ENCODE peak calls at places on chromosome 4, in five cellular contexts. One of them, this sample, is unnamed.

GRCh38 chr4:7171191-7171900 is 21.0 kb upstream of the SORCS2 start:
- DNase-seq in H1: no peak
- DNase-seq in GM12878: no peak
- DNase-seq in HepG2: no peak
- DNase-seq in NT2/D1: no peak
- DNase-seq in this sample: no peak

GRCh38 chr4:152530600-152530999 is 5.3 kb downstream of the FBXW7 start:
- DNase-seq in H1: no peak
- DNase-seq in GM12878: no peak
- DNase-seq in HepG2: no peak
- DNase-seq in NT2/D1: no peak
- DNase-seq in this sample: no peak

GRCh38 chr4:85474818-85475630 is at the start of gene ARHGAP24:
- DNase-seq in H1: peak
- DNase-seq in GM12878: peak
- DNase-seq in HepG2: peak
- DNase-seq in NT2/D1: peak
- DNase-seq in this sample: peak

GRCh38 chr4:108303488-108304177 is 134.9 kb upstream of the LEF1 start:
- DNase-seq in H1: no peak
- DNase-seq in GM12878: no peak
- DNase-seq in HepG2: no peak
- DNase-seq in NT2/D1: no peak
- DNase-seq in this sample: peak

GRCh38 chr4:71602271-71602890 is 181.5 kb downstream of the GC start:
- DNase-seq in H1: no peak
- DNase-seq in GM12878: no peak
- DNase-seq in HepG2: no peak
- DNase-seq in NT2/D1: no peak
- DNase-seq in this sample: no peak

GRCh38 chr4:138634915-138635314 is 380.7 kb upstream of the NOCT start:
- DNase-seq in H1: no peak
- DNase-seq in GM12878: no peak
- DNase-seq in HepG2: no peak
- DNase-seq in NT2/D1: no peak
- DNase-seq in this sample: no peak

GRCh38 chr4:109665783-109666455 is 37.3 kb downstream of the CASP6 start:
- DNase-seq in H1: no peak
- DNase-seq in GM12878: no peak
- DNase-seq in HepG2: no peak
- DNase-seq in NT2/D1: no peak
- DNase-seq in this sample: no peak

GRCh38 chr4:187422655-187423054 is 572.9 kb upstream of the ZFP42 start:
- DNase-seq in H1: no peak
- DNase-seq in GM12878: no peak
- DNase-seq in HepG2: no peak
- DNase-seq in NT2/D1: no peak
- DNase-seq in this sample: no peak

GRCh38 chr4:5722328-5722727 is 11.3 kb downstream of the EVC start:
- DNase-seq in H1: no peak
- DNase-seq in GM12878: no peak
- DNase-seq in HepG2: peak
- DNase-seq in NT2/D1: no peak
- DNase-seq in this sample: no peak

GRCh38 chr4:112453321-112453720 is 62.7 kb downstream of the NEUROG2 start:
- DNase-seq in H1: no peak
- DNase-seq in GM12878: no peak
- DNase-seq in HepG2: no peak
- DNase-seq in NT2/D1: no peak
- DNase-seq in this sample: no peak

GRCh38 chr4:155342142-155342541 is 34.6 kb downstream of the MAP9 start:
- DNase-seq in H1: no peak
- DNase-seq in GM12878: no peak
- DNase-seq in HepG2: no peak
- DNase-seq in NT2/D1: no peak
- DNase-seq in this sample: no peak

GRCh38 chr4:173230077-173230476 is 61.5 kb downstream of the GALNT7 start:
- DNase-seq in H1: no peak
- DNase-seq in GM12878: no peak
- DNase-seq in HepG2: no peak
- DNase-seq in NT2/D1: no peak
- DNase-seq in this sample: no peak

GRCh38 chr4:133969202-133969873 is 232.3 kb downstream of the PABPC4L start:
- DNase-seq in H1: no peak
- DNase-seq in GM12878: no peak
- DNase-seq in HepG2: no peak
- DNase-seq in NT2/D1: no peak
- DNase-seq in this sample: no peak

GRCh38 chr4:113389160-113389559 is 339.7 kb downstream of the ANK2 start:
- DNase-seq in H1: no peak
- DNase-seq in GM12878: no peak
- DNase-seq in HepG2: no peak
- DNase-seq in NT2/D1: no peak
- DNase-seq in this sample: no peak

GRCh38 chr4:111466821-111467605 is 678.2 kb upstream of the FAM241A start:
- DNase-seq in H1: no peak
- DNase-seq in GM12878: no peak
- DNase-seq in HepG2: no peak
- DNase-seq in NT2/D1: no peak
- DNase-seq in this sample: no peak

GRCh38 chr4:151325320-151326246 is at the start of gene SH3D19:
- DNase-seq in H1: peak
- DNase-seq in GM12878: no peak
- DNase-seq in HepG2: peak
- DNase-seq in NT2/D1: no peak
- DNase-seq in this sample: peak

GRCh38 chr4:155241664-155242063 is 33.2 kb downstream of the NPY2R start:
- DNase-seq in H1: no peak
- DNase-seq in GM12878: no peak
- DNase-seq in HepG2: no peak
- DNase-seq in NT2/D1: no peak
- DNase-seq in this sample: no peak

GRCh38 chr4:183431614-183432013 is 12.8 kb upstream of the CDKN2AIP start:
- DNase-seq in H1: no peak
- DNase-seq in GM12878: no peak
- DNase-seq in HepG2: no peak
- DNase-seq in NT2/D1: no peak
- DNase-seq in this sample: no peak

GRCh38 chr4:176383273-176384077 is 63.7 kb downstream of the SPCS3 start:
- DNase-seq in H1: no peak
- DNase-seq in GM12878: no peak
- DNase-seq in HepG2: no peak
- DNase-seq in NT2/D1: no peak
- DNase-seq in this sample: no peak

DNA sequence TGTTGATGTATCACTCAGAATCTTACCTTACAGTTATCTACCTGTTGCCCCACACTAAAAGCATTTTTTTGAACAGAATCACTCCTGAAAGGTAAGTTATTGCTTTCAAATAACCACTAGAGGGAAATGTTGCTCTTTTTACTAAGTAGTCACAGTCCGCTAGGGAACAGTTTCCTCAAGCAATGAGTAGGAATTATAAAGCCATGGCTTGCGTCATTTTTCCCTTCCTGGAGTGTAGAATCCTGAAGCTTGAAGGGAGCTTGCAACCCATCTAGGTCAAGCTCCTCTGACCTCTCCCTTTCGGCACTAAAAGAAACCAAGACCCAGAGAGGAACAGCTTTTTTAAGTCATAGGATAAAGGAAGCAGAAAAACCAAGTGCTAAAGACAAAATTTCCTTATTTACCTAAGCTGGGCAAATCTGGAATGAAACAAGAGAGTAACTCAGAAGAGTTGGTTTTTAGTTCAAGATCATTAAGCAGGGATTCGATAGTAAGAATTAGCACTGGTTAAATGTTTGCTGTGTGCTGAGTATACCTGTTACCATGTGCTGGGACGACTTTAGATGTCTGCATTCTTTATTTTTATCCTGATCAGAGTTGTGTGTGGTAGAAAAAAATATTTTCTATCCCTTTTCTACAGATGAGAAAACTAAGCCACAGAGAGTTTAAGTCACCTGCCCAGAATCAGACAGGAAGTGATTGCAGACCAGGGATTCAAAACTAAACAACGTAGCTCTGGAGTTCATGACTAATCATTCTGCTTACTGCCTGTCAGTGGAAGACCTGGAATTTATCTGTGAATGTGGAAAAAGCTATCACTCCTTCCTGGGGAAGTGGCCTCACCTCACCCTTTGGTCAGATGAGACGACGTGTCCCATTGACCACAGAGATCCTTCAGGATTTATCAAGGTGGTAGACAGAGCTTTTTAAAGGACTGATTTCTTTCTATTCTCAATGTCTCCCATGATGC is 631.5 kb downstream of the RAB28 start:
- DNase-seq in H1: no peak
- DNase-seq in GM12878: no peak
- DNase-seq in HepG2: peak
- DNase-seq in NT2/D1: peak
- DNase-seq in this sample: peak
- TF ChIP-seq SUZ12 in H1: no peak
- TF ChIP-seq SUZ12 in GM12878: no peak
- TF ChIP-seq SUZ12 in HepG2: no peak
- TF ChIP-seq SUZ12 in NT2/D1: no peak
- TF ChIP-seq SUZ12 in this sample: no peak

GRCh38 chr4:158793021-158793420 is 24.2 kb downstream of the FNIP2 start:
- DNase-seq in H1: no peak
- DNase-seq in GM12878: no peak
- DNase-seq in HepG2: no peak
- DNase-seq in NT2/D1: no peak
- DNase-seq in this sample: no peak

GRCh38 chr4:158788608-158789007 is 19.8 kb downstream of the FNIP2 start:
- DNase-seq in H1: no peak
- DNase-seq in GM12878: no peak
- DNase-seq in HepG2: no peak
- DNase-seq in NT2/D1: no peak
- DNase-seq in this sample: no peak

GRCh38 chr4:158789853-158790252 is 21.0 kb downstream of the FNIP2 start:
- DNase-seq in H1: no peak
- DNase-seq in GM12878: no peak
- DNase-seq in HepG2: no peak
- DNase-seq in NT2/D1: no peak
- DNase-seq in this sample: no peak

GRCh38 chr4:158787718-158788441 is 19.1 kb downstream of the FNIP2 start:
- DNase-seq in H1: no peak
- DNase-seq in GM12878: no peak
- DNase-seq in HepG2: no peak
- DNase-seq in NT2/D1: no peak
- DNase-seq in this sample: no peak

DNA sequence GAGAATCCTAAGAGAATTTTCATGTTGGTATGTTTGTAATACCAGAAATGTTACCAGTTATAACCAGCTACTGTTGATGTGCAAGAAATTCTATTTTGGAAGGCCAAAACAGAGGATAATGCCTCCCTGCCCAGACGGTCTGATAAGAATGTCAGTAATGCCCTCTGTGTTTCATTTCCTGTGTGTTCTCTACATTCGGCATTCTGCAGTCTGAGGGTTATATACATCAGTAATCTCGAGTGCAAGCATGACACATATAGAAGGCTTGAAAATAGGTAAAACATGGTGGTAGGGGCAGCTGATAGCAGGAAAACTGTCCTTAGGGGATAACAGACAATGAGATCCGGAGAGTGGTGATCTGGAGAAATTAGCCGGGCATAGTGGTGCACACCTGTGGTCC is 22.8 kb downstream of the FNIP2 start:
- DNase-seq in H1: no peak
- DNase-seq in GM12878: no peak
- DNase-seq in HepG2: no peak
- DNase-seq in NT2/D1: no peak
- DNase-seq in this sample: no peak
- TF ChIP-seq SUZ12 in H1: no peak
- TF ChIP-seq SUZ12 in GM12878: no peak
- TF ChIP-seq SUZ12 in HepG2: no peak
- TF ChIP-seq SUZ12 in NT2/D1: no peak
- TF ChIP-seq SUZ12 in this sample: no peak

DNA sequence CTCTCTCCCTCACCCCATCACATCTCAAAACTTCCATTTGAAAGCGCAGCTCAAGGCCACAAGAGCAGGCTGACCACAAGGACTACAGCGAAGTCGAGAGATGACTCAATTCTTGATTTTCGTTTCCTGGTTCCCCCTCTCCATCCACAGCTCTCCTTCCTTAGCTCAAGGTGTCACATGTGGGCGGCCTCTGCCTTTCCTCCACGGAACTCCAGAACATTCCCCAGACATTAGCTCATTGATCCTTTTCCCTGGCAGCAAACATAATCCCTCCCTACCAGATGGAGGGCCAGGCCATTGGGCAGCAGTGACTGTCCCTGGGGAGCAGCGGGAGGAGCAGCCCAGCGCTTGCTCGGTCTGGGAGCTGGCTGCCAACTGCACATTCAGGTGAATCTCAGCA is 56.3 kb downstream of the CCDC149 start:
- DNase-seq in H1: no peak
- DNase-seq in GM12878: peak
- DNase-seq in HepG2: no peak
- DNase-seq in NT2/D1: peak
- DNase-seq in this sample: no peak
- TF ChIP-seq SUZ12 in H1: no peak
- TF ChIP-seq SUZ12 in GM12878: no peak
- TF ChIP-seq SUZ12 in HepG2: no peak
- TF ChIP-seq SUZ12 in NT2/D1: no peak
- TF ChIP-seq SUZ12 in this sample: no peak

GRCh38 chr4:47000406-47000805 is 7.0 kb upstream of the GABRA4 start:
- DNase-seq in H1: no peak
- DNase-seq in GM12878: no peak
- DNase-seq in HepG2: no peak
- DNase-seq in NT2/D1: no peak
- DNase-seq in this sample: no peak

GRCh38 chr4:46999584-46999983 is 6.2 kb upstream of the GABRA4 start:
- DNase-seq in H1: no peak
- DNase-seq in GM12878: no peak
- DNase-seq in HepG2: no peak
- DNase-seq in NT2/D1: no peak
- DNase-seq in this sample: no peak

GRCh38 chr4:47002593-47002992 is 9.2 kb upstream of the GABRA4 start:
- DNase-seq in H1: no peak
- DNase-seq in GM12878: no peak
- DNase-seq in HepG2: no peak
- DNase-seq in NT2/D1: no peak
- DNase-seq in this sample: peak
- TF ChIP-seq SUZ12 in H1: no peak
- TF ChIP-seq SUZ12 in GM12878: no peak
- TF ChIP-seq SUZ12 in HepG2: no peak
- TF ChIP-seq SUZ12 in NT2/D1: no peak
- TF ChIP-seq SUZ12 in this sample: no peak